ENCODE peak calls at places on chromosomes 5 and 9, in seven cellular contexts. U is activated CD8-positive, alpha-beta T cell treated with anti-CD3 and anti-CD28 coated beads for 36 hours; M is A549; N is AG10803; D is mesothelial cell of epicardium; G is HFF-Myc; H is HCT116. F is an unnamed sample.

GRCh38 chr5:14257995-14258403 is 114.9 kb downstream of the TRIO start:
- DNase-seq in M (no peak), U (no peak), H (no peak), G (no peak), N (no peak), D (no peak), F (no peak)

GRCh38 chr9:33416996-33417395 is 14.6 kb upstream of the AQP7 start:
- DNase-seq in G (no peak), N (no peak), D (no peak), U (peak), H (no peak), M (no peak), F (no peak)

GRCh38 chr9:33510264-33511183 is 13.5 kb upstream of the ANKRD18B start:
- DNase-seq in U (peak), G (no peak), H (no peak), M (peak), N (peak), D (peak), F (peak)

GRCh38 chr5:77120086-77120485 is 33.0 kb upstream of the ZBED3 start:
- DNase-seq in U (no peak), M (no peak), G (no peak), H (no peak), D (no peak), N (no peak), F (no peak)

GRCh38 chr9:96585426-96585825 is 34.2 kb downstream of the CDC14B start:
- DNase-seq in H (no peak), D (no peak), M (no peak), G (no peak), N (peak), U (no peak), F (no peak)

GRCh38 chr9:17005085-17005484 is 129.8 kb upstream of the CNTLN start:
- DNase-seq in M (no peak), U (no peak), H (no peak), N (peak), D (no peak), G (peak), F (no peak)

GRCh38 chr5:162274684-162275083 is 207.1 kb downstream of the GABRG2 start:
- DNase-seq in G (no peak), N (no peak), M (no peak), H (no peak), D (no peak), U (no peak), F (no peak)

GRCh38 chr5:7728076-7728475 is 122.9 kb downstream of the CFAP90 start:
- DNase-seq in N (no peak), G (no peak), D (no peak), M (no peak), H (no peak), U (no peak), F (no peak)

GRCh38 chr5:6601271-6601670 is 31.6 kb downstream of the NSUN2 start:
- DNase-seq in H (no peak), G (no peak), D (no peak), N (no peak), M (no peak), U (no peak), F (no peak)

GRCh38 chr9:15280647-15281046 is 26.4 kb downstream of the TTC39B start:
- DNase-seq in U (no peak), H (no peak), N (no peak), G (no peak), M (no peak), D (no peak), F (no peak)

GRCh38 chr9:99029083-99029482 is 75.8 kb upstream of the TGFBR1 start:
- DNase-seq in G (no peak), M (no peak), D (no peak), U (no peak), H (no peak), N (no peak), F (no peak)

GRCh38 chr9:115649991-115650472 is 503.6 kb upstream of the PAPPA start:
- DNase-seq in N (peak), G (peak), D (no peak), M (no peak), U (no peak), H (no peak), F (no peak)

GRCh38 chr5:113150821-113151220 is 174.2 kb downstream of the DCP2 start:
- DNase-seq in G (no peak), U (no peak), N (no peak), M (no peak), H (no peak), D (no peak), F (no peak)

GRCh38 chr5:127440831-127441230 is 76.6 kb upstream of the PRRC1 start:
- DNase-seq in G (no peak), D (no peak), U (no peak), H (no peak), M (no peak), N (no peak), F (no peak)

DNA sequence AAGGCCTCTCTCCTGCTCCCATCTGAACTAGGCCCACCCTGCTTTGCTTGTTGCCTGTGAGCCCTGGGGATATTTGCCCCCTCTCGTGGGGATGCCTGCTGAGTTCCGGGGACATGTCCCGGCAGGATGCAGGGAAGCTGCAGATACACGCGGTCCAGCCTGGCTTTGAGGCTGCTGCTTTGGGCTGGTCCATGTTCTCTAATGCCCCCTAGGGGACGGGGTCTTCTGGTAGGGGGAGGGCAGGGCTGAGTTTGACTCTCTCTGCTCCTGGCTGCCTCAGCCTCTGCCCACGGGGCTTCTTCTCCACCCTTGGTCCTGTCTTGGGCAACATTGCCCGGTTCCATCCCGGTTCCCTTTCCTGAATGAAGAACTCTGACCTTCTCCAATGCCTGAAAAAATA is 84.9 kb upstream of the ASS1 start:
- DNase-seq in U (no peak), D (no peak), N (no peak), M (no peak), G (no peak), H (no peak), F (no peak)
- TF ChIP-seq CTCF in U (no peak), D (no peak), N (no peak), M (no peak), G (peak), H (no peak), F (no peak)

DNA sequence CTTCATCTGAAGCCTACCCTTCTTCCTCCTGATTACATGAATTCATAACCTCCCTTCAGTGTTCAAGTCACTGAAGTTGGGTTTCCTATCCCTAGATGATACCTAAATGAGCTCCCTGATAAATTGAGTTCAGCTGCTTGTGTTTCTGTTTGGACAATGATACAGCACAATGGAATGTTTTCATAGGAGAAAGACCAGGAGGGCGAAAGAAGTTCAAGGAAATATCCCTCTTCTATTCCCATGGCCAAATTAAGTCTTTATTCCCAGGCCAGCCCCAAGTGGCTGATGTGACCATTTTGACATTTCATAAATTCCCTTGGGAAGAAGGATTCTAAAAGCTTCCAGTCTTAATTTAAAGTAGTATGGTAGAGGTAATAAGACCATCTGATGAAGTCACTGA is 555.8 kb upstream of the CLINT1 start:
- DNase-seq in G (peak), D (no peak), H (no peak), M (no peak), U (no peak), N (peak), F (no peak)
- TF ChIP-seq CTCF in G (no peak), D (no peak), H (no peak), M (no peak), U (no peak), N (no peak), F (no peak)

DNA sequence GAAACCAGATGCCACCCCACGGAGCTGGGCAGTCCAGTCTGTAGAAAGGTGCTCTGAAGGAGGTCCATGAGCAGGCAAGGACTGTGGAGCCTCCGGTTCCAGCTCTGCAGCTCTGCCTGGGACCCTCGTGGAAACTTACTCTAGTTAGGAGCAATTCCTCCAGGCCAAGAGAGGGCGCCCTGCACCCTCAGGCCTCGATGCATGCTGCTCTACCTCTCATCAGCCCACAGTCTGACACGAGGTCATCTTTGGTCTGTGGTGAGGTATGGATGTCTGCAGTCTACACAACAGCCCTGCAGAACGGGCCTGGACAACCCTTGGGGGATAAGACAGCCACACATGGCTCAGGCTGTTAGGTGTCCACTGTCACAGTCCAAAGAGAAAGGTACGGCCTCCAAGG is 50.6 kb upstream of the UBTD2 start:
- DNase-seq in G (no peak), U (peak), M (no peak), N (no peak), D (no peak), H (no peak), F (no peak)
- TF ChIP-seq CTCF in G (peak), U (no peak), M (no peak), N (no peak), D (no peak), H (peak), F (no peak)

GRCh38 chr5:168874713-168875380 is 295.7 kb upstream of the PANK3 start:
- DNase-seq in H (peak), G (no peak), M (no peak), N (peak), U (peak), D (no peak), F (peak)
- TF ChIP-seq CTCF in H (peak), G (peak), M (peak), N (peak), U (no peak), D (no peak), F (peak)

GRCh38 chr9:131422241-131422792 is 28.4 kb downstream of the PRRC2B start:
- DNase-seq in D (no peak), H (no peak), G (no peak), N (no peak), U (no peak), M (no peak), F (no peak)
- TF ChIP-seq CTCF in D (no peak), H (peak), G (no peak), N (peak), U (no peak), M (peak), F (no peak)

DNA sequence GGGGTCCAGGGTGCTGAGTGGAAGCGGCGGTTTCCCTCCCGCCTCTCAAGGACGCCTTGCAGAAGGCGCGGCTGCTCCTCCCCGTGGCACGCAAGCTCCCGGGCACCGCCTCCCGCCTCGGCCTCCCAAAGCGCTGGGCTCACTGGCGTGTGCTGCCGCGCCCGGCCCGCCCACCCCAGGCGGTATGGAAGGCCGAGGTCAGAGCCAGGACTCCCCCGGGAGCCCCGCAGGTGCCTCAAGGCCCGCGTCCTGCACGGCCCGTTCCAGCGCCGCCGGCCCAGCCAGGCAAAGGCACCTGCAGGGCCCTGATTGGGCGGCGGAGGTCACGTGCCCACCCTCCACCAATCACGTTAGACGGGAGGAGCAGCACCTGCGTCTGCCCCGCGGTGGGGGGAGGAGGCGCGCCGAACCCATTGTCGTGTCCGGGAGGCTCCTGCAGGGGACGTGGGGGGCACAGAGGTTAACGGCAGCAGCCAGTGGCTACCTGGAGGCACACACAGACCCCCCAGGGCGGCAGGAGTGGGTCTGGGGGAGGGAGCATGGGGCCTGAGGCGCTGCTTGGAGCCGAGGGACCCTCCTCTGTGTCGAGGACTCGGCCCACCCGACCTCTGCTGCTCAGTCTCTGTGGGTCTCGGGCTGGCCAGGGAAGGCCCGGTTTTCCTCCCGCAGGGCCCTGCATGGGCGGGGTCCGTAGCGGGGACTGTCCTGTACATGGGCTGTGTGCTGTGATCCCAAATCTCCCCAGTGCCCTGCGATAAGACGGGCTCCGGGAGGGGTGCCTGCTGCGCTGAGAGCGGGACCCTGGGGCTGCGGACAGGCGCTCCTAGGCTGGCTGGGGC is 2.0 kb upstream of the LCN12 start:
- DNase-seq in G (peak), H (peak), N (peak), U (peak), M (peak), D (peak), F (peak)
- TF ChIP-seq CTCF in G (no peak), H (peak), N (no peak), U (peak), M (no peak), D (no peak), F (peak)